ENCODE peak calls at places on chromosome 3, in nine cellular contexts. M, T, X, E, Y, V, S, H and Q are unnamed samples.

GRCh38 chr3:171875923-171876412 is 32.8 kb downstream of the TMEM212 start:
- DNase-seq in M (no peak), T (no peak), X (no peak), E (no peak), Y (no peak), V (no peak), S (no peak), H (no peak), Q (no peak)

GRCh38 chr3:138378331-138378730 is 30.0 kb downstream of the MRAS start:
- DNase-seq in M (no peak), T (no peak), X (no peak), E (no peak), Y (no peak), V (no peak), S (no peak), H (no peak), Q (no peak)

GRCh38 chr3:194869482-194870169 is 183.9 kb downstream of the FAM43A start:
- DNase-seq in M (peak; percentile 68), T (no peak), X (no peak), E (no peak), Y (no peak), V (no peak), S (no peak), H (no peak), Q (no peak)

GRCh38 chr3:187520027-187520945 is 149.9 kb downstream of the SST start:
- DNase-seq in M (no peak), T (no peak), X (no peak), E (no peak), Y (no peak), V (peak; percentile 76), S (no peak), H (no peak), Q (no peak)

GRCh38 chr3:160226740-160227048 is 1.5 kb downstream of the C3orf80 start:
- DNase-seq in M (no peak), T (no peak), X (no peak), E (no peak), Y (no peak), V (no peak), S (no peak), H (no peak), Q (no peak)

GRCh38 chr3:192408007-192408655 is 319.2 kb downstream of the FGF12 start:
- DNase-seq in M (no peak), T (no peak), X (no peak), E (no peak), Y (peak; percentile 34), V (peak; percentile 28), S (no peak), H (no peak), Q (no peak)

GRCh38 chr3:8443829-8444791 is 57.5 kb upstream of the LMCD1 start:
- DNase-seq in M (peak; percentile 96), T (no peak), X (peak; percentile 88), E (no peak), Y (peak; percentile 59), V (peak; percentile 74), S (no peak), H (no peak), Q (no peak)

GRCh38 chr3:172766718-172767405 is 16.3 kb downstream of the ECT2 start:
- DNase-seq in M (no peak), T (no peak), X (no peak), E (no peak), Y (no peak), V (no peak), S (no peak), H (no peak), Q (no peak)

GRCh38 chr3:163562625-163563024 is 1515.7 kb downstream of the SI start:
- DNase-seq in M (no peak), T (no peak), X (no peak), E (no peak), Y (no peak), V (no peak), S (no peak), H (no peak), Q (no peak)

GRCh38 chr3:52108302-52109232 is 45.7 kb downstream of the POC1A start:
- DNase-seq in M (no peak), T (no peak), X (no peak), E (no peak), Y (no peak), V (peak; percentile 63), S (peak; percentile 55), H (peak; percentile 54), Q (no peak)

GRCh38 chr3:113560265-113560664 is 27.9 kb downstream of the SIDT1 start:
- DNase-seq in M (no peak), T (no peak), X (no peak), E (no peak), Y (no peak), V (no peak), S (no peak), H (no peak), Q (no peak)